ENCODE peak calls at places on chromosomes 12 and 14, in seven cellular contexts. B is ELR; S is stimulated activated CD4-positive, alpha-beta T cell treated with anti-CD3 and anti-CD28 coated beads, Interleukin-15, amount 100 ng/mL, for 1 hour; K is iris pigment epithelial cell; M is GM12865; Z is effector memory CD8-positive, alpha-beta T cell; J is T-helper 9 cell. E is an unnamed sample.

GRCh38 chr12:114026805-114027204 is 60.7 kb upstream of the RBM19 start:
- DNase-seq in B (no peak), S (no peak), K (no peak), M (no peak), Z (no peak), J (no peak), E (no peak)

GRCh38 chr14:23478109-23478698 is 8.7 kb downstream of the NGDN start:
- DNase-seq in B (peak), S (peak), K (peak), M (peak), Z (peak), J (peak), E (peak)

GRCh38 chr12:56932146-56932545 is 2.1 kb downstream of the SDR9C7 start:
- DNase-seq in B (no peak), S (no peak), K (no peak), M (no peak), Z (no peak), J (no peak), E (no peak)

GRCh38 chr14:74491952-74492351 is 1.2 kb downstream of the NPC2 start:
- DNase-seq in B (peak), S (no peak), K (peak), M (peak), Z (no peak), J (no peak), E (peak)

GRCh38 chr12:132285311-132285741 is 44.1 kb downstream of the GALNT9 start:
- DNase-seq in B (no peak), S (no peak), K (no peak), M (no peak), Z (no peak), J (no peak), E (no peak)

GRCh38 chr14:90017371-90017770 is 44.4 kb upstream of the KCNK13 start:
- DNase-seq in B (no peak), S (no peak), K (peak), M (no peak), Z (no peak), J (no peak), E (no peak)

GRCh38 chr12:94832780-94833760 is 170.4 kb downstream of the NDUFA12 start:
- DNase-seq in B (no peak), S (no peak), K (peak), M (no peak), Z (no peak), J (no peak), E (peak)

GRCh38 chr12:93376436-93377251 is 1.1 kb upstream of the NUDT4 start:
- DNase-seq in B (peak), S (no peak), K (peak), M (peak), Z (no peak), J (no peak), E (peak)

GRCh38 chr12:50642755-50643154 is 121.1 kb upstream of the ATF1 start:
- DNase-seq in B (no peak), S (no peak), K (no peak), M (no peak), Z (no peak), J (no peak), E (no peak)

E was measured in kidney tubule cell.